ENCODE peak calls at places on chromosome 9, in nine cellular contexts. One of them, this sample, is unnamed.

GRCh38 chr9:34279431-34279830 is 49.6 kb downstream of the KIF24 start:
- DNase-seq in PC-9: no peak
- DNase-seq in body of pancreas: no peak
- DNase-seq in effector memory CD4-positive, alpha-beta T cell: no peak
- DNase-seq in stimulated activated CD4-positive, alpha-beta T cell treated with anti-CD3 and anti-CD28 coated beads, TNF-alpha, amount 100 ng/mL, for 48 hours: no peak
- DNase-seq in AG04450: no peak
- DNase-seq in GM06990: no peak
- DNase-seq in CD4-positive, alpha-beta memory T cell: no peak
- DNase-seq in HCEC 1CT: no peak
- DNase-seq in this sample: no peak

GRCh38 chr9:93967020-93967803 is 12.1 kb upstream of the BARX1 start:
- DNase-seq in CD4-positive, alpha-beta memory T cell: no peak
- DNase-seq in AG04450: no peak
- DNase-seq in stimulated activated CD4-positive, alpha-beta T cell treated with anti-CD3 and anti-CD28 coated beads, TNF-alpha, amount 100 ng/mL, for 48 hours: no peak
- DNase-seq in GM06990: no peak
- DNase-seq in effector memory CD4-positive, alpha-beta T cell: no peak
- DNase-seq in PC-9: no peak
- DNase-seq in HCEC 1CT: no peak
- DNase-seq in body of pancreas: no peak
- DNase-seq in this sample: no peak

GRCh38 chr9:128091144-128091543 is 23.1 kb downstream of the SLC25A25 start:
- DNase-seq in stimulated activated CD4-positive, alpha-beta T cell treated with anti-CD3 and anti-CD28 coated beads, TNF-alpha, amount 100 ng/mL, for 48 hours: no peak
- DNase-seq in body of pancreas: no peak
- DNase-seq in GM06990: no peak
- DNase-seq in CD4-positive, alpha-beta memory T cell: no peak
- DNase-seq in effector memory CD4-positive, alpha-beta T cell: no peak
- DNase-seq in PC-9: no peak
- DNase-seq in HCEC 1CT: no peak
- DNase-seq in AG04450: peak
- DNase-seq in this sample: no peak

GRCh38 chr9:82555408-82555807 is 507.5 kb downstream of the RASEF start:
- DNase-seq in stimulated activated CD4-positive, alpha-beta T cell treated with anti-CD3 and anti-CD28 coated beads, TNF-alpha, amount 100 ng/mL, for 48 hours: no peak
- DNase-seq in AG04450: no peak
- DNase-seq in CD4-positive, alpha-beta memory T cell: no peak
- DNase-seq in effector memory CD4-positive, alpha-beta T cell: no peak
- DNase-seq in GM06990: no peak
- DNase-seq in PC-9: no peak
- DNase-seq in HCEC 1CT: no peak
- DNase-seq in body of pancreas: peak
- DNase-seq in this sample: no peak

GRCh38 chr9:87650611-87651295 is 75.2 kb upstream of the CTSL start:
- DNase-seq in AG04450: no peak
- DNase-seq in GM06990: no peak
- DNase-seq in CD4-positive, alpha-beta memory T cell: no peak
- DNase-seq in PC-9: no peak
- DNase-seq in HCEC 1CT: no peak
- DNase-seq in body of pancreas: no peak
- DNase-seq in effector memory CD4-positive, alpha-beta T cell: no peak
- DNase-seq in stimulated activated CD4-positive, alpha-beta T cell treated with anti-CD3 and anti-CD28 coated beads, TNF-alpha, amount 100 ng/mL, for 48 hours: no peak
- DNase-seq in this sample: no peak

GRCh38 chr9:81112638-81113037 is 576.7 kb downstream of the TLE1 start:
- DNase-seq in AG04450: no peak
- DNase-seq in GM06990: no peak
- DNase-seq in body of pancreas: no peak
- DNase-seq in stimulated activated CD4-positive, alpha-beta T cell treated with anti-CD3 and anti-CD28 coated beads, TNF-alpha, amount 100 ng/mL, for 48 hours: no peak
- DNase-seq in effector memory CD4-positive, alpha-beta T cell: no peak
- DNase-seq in PC-9: no peak
- DNase-seq in CD4-positive, alpha-beta memory T cell: no peak
- DNase-seq in HCEC 1CT: no peak
- DNase-seq in this sample: no peak

GRCh38 chr9:122498883-122499288 is 11.7 kb upstream of the OR1J2 start:
- DNase-seq in HCEC 1CT: peak
- DNase-seq in body of pancreas: no peak
- DNase-seq in GM06990: peak
- DNase-seq in effector memory CD4-positive, alpha-beta T cell: no peak
- DNase-seq in PC-9: no peak
- DNase-seq in CD4-positive, alpha-beta memory T cell: peak
- DNase-seq in AG04450: peak
- DNase-seq in stimulated activated CD4-positive, alpha-beta T cell treated with anti-CD3 and anti-CD28 coated beads, TNF-alpha, amount 100 ng/mL, for 48 hours: no peak
- DNase-seq in this sample: peak

GRCh38 chr9:100852088-100852487 is 176.4 kb upstream of the PLPPR1 start:
- DNase-seq in AG04450: no peak
- DNase-seq in GM06990: no peak
- DNase-seq in effector memory CD4-positive, alpha-beta T cell: no peak
- DNase-seq in body of pancreas: no peak
- DNase-seq in PC-9: no peak
- DNase-seq in CD4-positive, alpha-beta memory T cell: no peak
- DNase-seq in HCEC 1CT: no peak
- DNase-seq in stimulated activated CD4-positive, alpha-beta T cell treated with anti-CD3 and anti-CD28 coated beads, TNF-alpha, amount 100 ng/mL, for 48 hours: no peak
- DNase-seq in this sample: no peak

GRCh38 chr9:86549434-86549833 is 195.2 kb upstream of the TUT7 start:
- DNase-seq in body of pancreas: no peak
- DNase-seq in HCEC 1CT: peak
- DNase-seq in effector memory CD4-positive, alpha-beta T cell: no peak
- DNase-seq in GM06990: no peak
- DNase-seq in CD4-positive, alpha-beta memory T cell: no peak
- DNase-seq in PC-9: no peak
- DNase-seq in AG04450: peak
- DNase-seq in stimulated activated CD4-positive, alpha-beta T cell treated with anti-CD3 and anti-CD28 coated beads, TNF-alpha, amount 100 ng/mL, for 48 hours: no peak
- DNase-seq in this sample: no peak

GRCh38 chr9:16192403-16193017 is 639.7 kb downstream of the CCDC171 start:
- DNase-seq in GM06990: no peak
- DNase-seq in body of pancreas: no peak
- DNase-seq in HCEC 1CT: peak
- DNase-seq in PC-9: no peak
- DNase-seq in effector memory CD4-positive, alpha-beta T cell: no peak
- DNase-seq in CD4-positive, alpha-beta memory T cell: no peak
- DNase-seq in stimulated activated CD4-positive, alpha-beta T cell treated with anti-CD3 and anti-CD28 coated beads, TNF-alpha, amount 100 ng/mL, for 48 hours: no peak
- DNase-seq in AG04450: no peak
- DNase-seq in this sample: no peak

GRCh38 chr9:97985058-97985861 is 2.1 kb downstream of the ANP32B start:
- DNase-seq in stimulated activated CD4-positive, alpha-beta T cell treated with anti-CD3 and anti-CD28 coated beads, TNF-alpha, amount 100 ng/mL, for 48 hours: no peak
- DNase-seq in AG04450: no peak
- DNase-seq in PC-9: peak
- DNase-seq in body of pancreas: no peak
- DNase-seq in effector memory CD4-positive, alpha-beta T cell: peak
- DNase-seq in GM06990: no peak
- DNase-seq in HCEC 1CT: peak
- DNase-seq in CD4-positive, alpha-beta memory T cell: peak
- DNase-seq in this sample: no peak

GRCh38 chr9:133135193-133135745 is 14.2 kb upstream of the RALGDS start:
- DNase-seq in stimulated activated CD4-positive, alpha-beta T cell treated with anti-CD3 and anti-CD28 coated beads, TNF-alpha, amount 100 ng/mL, for 48 hours: no peak
- DNase-seq in HCEC 1CT: peak
- DNase-seq in body of pancreas: peak
- DNase-seq in CD4-positive, alpha-beta memory T cell: no peak
- DNase-seq in AG04450: no peak
- DNase-seq in GM06990: no peak
- DNase-seq in effector memory CD4-positive, alpha-beta T cell: peak
- DNase-seq in PC-9: peak
- DNase-seq in this sample: no peak

GRCh38 chr9:101705135-101705661 is 33.2 kb downstream of the GRIN3A start:
- DNase-seq in body of pancreas: peak
- DNase-seq in CD4-positive, alpha-beta memory T cell: no peak
- DNase-seq in HCEC 1CT: no peak
- DNase-seq in AG04450: no peak
- DNase-seq in stimulated activated CD4-positive, alpha-beta T cell treated with anti-CD3 and anti-CD28 coated beads, TNF-alpha, amount 100 ng/mL, for 48 hours: peak
- DNase-seq in effector memory CD4-positive, alpha-beta T cell: no peak
- DNase-seq in GM06990: peak
- DNase-seq in PC-9: no peak
- DNase-seq in this sample: no peak

GRCh38 chr9:137167752-137168574 is 1.9 kb downstream of the LRRC26 start:
- DNase-seq in GM06990: no peak
- DNase-seq in CD4-positive, alpha-beta memory T cell: no peak
- DNase-seq in stimulated activated CD4-positive, alpha-beta T cell treated with anti-CD3 and anti-CD28 coated beads, TNF-alpha, amount 100 ng/mL, for 48 hours: no peak
- DNase-seq in effector memory CD4-positive, alpha-beta T cell: no peak
- DNase-seq in body of pancreas: no peak
- DNase-seq in PC-9: no peak
- DNase-seq in AG04450: no peak
- DNase-seq in HCEC 1CT: no peak
- DNase-seq in this sample: no peak

GRCh38 chr9:88593537-88594185 is 58.7 kb downstream of the NXNL2 start:
- DNase-seq in GM06990: no peak
- DNase-seq in body of pancreas: peak
- DNase-seq in effector memory CD4-positive, alpha-beta T cell: no peak
- DNase-seq in HCEC 1CT: peak
- DNase-seq in PC-9: no peak
- DNase-seq in AG04450: no peak
- DNase-seq in CD4-positive, alpha-beta memory T cell: peak
- DNase-seq in stimulated activated CD4-positive, alpha-beta T cell treated with anti-CD3 and anti-CD28 coated beads, TNF-alpha, amount 100 ng/mL, for 48 hours: peak
- DNase-seq in this sample: peak

GRCh38 chr9:104808030-104808614 is 44.2 kb downstream of the NIPSNAP3B start:
- DNase-seq in effector memory CD4-positive, alpha-beta T cell: no peak
- DNase-seq in stimulated activated CD4-positive, alpha-beta T cell treated with anti-CD3 and anti-CD28 coated beads, TNF-alpha, amount 100 ng/mL, for 48 hours: no peak
- DNase-seq in body of pancreas: peak
- DNase-seq in PC-9: no peak
- DNase-seq in AG04450: no peak
- DNase-seq in CD4-positive, alpha-beta memory T cell: no peak
- DNase-seq in HCEC 1CT: peak
- DNase-seq in GM06990: no peak
- DNase-seq in this sample: no peak

This sample was measured in naive B cell.